ENCODE peak calls at places on chromosomes 13 and 19, in four cellular contexts. One of them, this sample, is unnamed.
A peak's percentile ranks its signal among the peaks of the same experiment; 100 is the strongest.

GRCh38 chr13:25224151-25224550 is 52.1 kb upstream of the AMER2 start:
- DNase-seq in IMR-90: no peak
- DNase-seq in LNCaP clone FGC: no peak
- DNase-seq in AG09309: no peak
- DNase-seq in this sample: no peak

GRCh38 chr19:41850381-41850780 is 5.5 kb downstream of the DMRTC2 start:
- DNase-seq in AG09309: no peak
- DNase-seq in IMR-90: no peak
- DNase-seq in LNCaP clone FGC: no peak
- DNase-seq in this sample: no peak

GRCh38 chr13:39998166-39998565 is 342.7 kb downstream of the COG6 start:
- DNase-seq in IMR-90: no peak
- DNase-seq in AG09309: no peak
- DNase-seq in LNCaP clone FGC: no peak
- DNase-seq in this sample: no peak

GRCh38 chr19:17590780-17591688 is 35.6 kb downstream of the COLGALT1 start:
- DNase-seq in AG09309: no peak
- DNase-seq in LNCaP clone FGC: no peak
- DNase-seq in IMR-90: no peak
- DNase-seq in this sample: no peak

GRCh38 chr13:75544681-75545333 is 4.8 kb upstream of the UCHL3 start:
- DNase-seq in LNCaP clone FGC: no peak
- DNase-seq in AG09309: peak; percentile 75
- DNase-seq in IMR-90: peak; percentile 90
- DNase-seq in this sample: peak; percentile 82

GRCh38 chr13:43364210-43365041 is 341.0 kb downstream of the DNAJC15 start:
- DNase-seq in IMR-90: peak; percentile 70
- DNase-seq in AG09309: peak; percentile 28
- DNase-seq in LNCaP clone FGC: no peak
- DNase-seq in this sample: no peak

GRCh38 chr19:38144667-38145066 is 79.4 kb downstream of the DPF1 start:
- DNase-seq in LNCaP clone FGC: no peak
- DNase-seq in AG09309: no peak
- DNase-seq in IMR-90: no peak
- DNase-seq in this sample: no peak

GRCh38 chr19:13537454-13537853 is 31.2 kb upstream of the CACNA1A start:
- DNase-seq in LNCaP clone FGC: no peak
- DNase-seq in IMR-90: no peak
- DNase-seq in AG09309: no peak
- DNase-seq in this sample: no peak

GRCh38 chr13:79782541-79783216 is 301.7 kb downstream of the NDFIP2 start:
- DNase-seq in IMR-90: peak; percentile 77
- DNase-seq in LNCaP clone FGC: no peak
- DNase-seq in AG09309: no peak
- DNase-seq in this sample: peak; percentile 74

GRCh38 chr19:32877977-32878745 is 8.6 kb upstream of the SLC7A9 start:
- DNase-seq in AG09309: no peak
- DNase-seq in LNCaP clone FGC: no peak
- DNase-seq in IMR-90: no peak
- DNase-seq in this sample: no peak

GRCh38 chr19:40282920-40283319 is 2.2 kb downstream of the AKT2 start:
- DNase-seq in AG09309: peak; percentile 60
- DNase-seq in IMR-90: peak; percentile 22
- DNase-seq in LNCaP clone FGC: no peak
- DNase-seq in this sample: no peak

GRCh38 chr19:16569609-16570320 is 2.5 kb downstream of the SLC35E1 start:
- DNase-seq in AG09309: no peak
- DNase-seq in LNCaP clone FGC: peak; percentile 74
- DNase-seq in IMR-90: no peak
- DNase-seq in this sample: no peak

GRCh38 chr13:41401371-41401770 is 56.0 kb upstream of the RGCC start:
- DNase-seq in AG09309: no peak
- DNase-seq in LNCaP clone FGC: no peak
- DNase-seq in IMR-90: no peak
- DNase-seq in this sample: no peak

GRCh38 chr13:113451951-113452421 is 1.3 kb downstream of the ADPRHL1 start:
- DNase-seq in LNCaP clone FGC: no peak
- DNase-seq in AG09309: no peak
- DNase-seq in IMR-90: no peak
- DNase-seq in this sample: no peak

GRCh38 chr19:35142531-35143230 is 374 bp upstream of the FXYD7 start:
- DNase-seq in AG09309: no peak
- DNase-seq in IMR-90: no peak
- DNase-seq in LNCaP clone FGC: no peak
- DNase-seq in this sample: no peak

GRCh38 chr19:43594710-43595604 is 977 bp downstream of the IRGQ start:
- DNase-seq in LNCaP clone FGC: no peak
- DNase-seq in AG09309: no peak
- DNase-seq in IMR-90: peak; percentile 69
- DNase-seq in this sample: peak; percentile 40
- TF ChIP-seq CTCF in LNCaP clone FGC: peak; percentile 55
- TF ChIP-seq CTCF in AG09309: peak; percentile 93
- TF ChIP-seq CTCF in IMR-90: peak; percentile 85
- TF ChIP-seq CTCF in this sample: no peak

GRCh38 chr19:44757057-44757734 is 8.7 kb downstream of the BCL3 start:
- DNase-seq in AG09309: no peak
- DNase-seq in IMR-90: peak; percentile 73
- DNase-seq in LNCaP clone FGC: no peak
- DNase-seq in this sample: peak; percentile 37
- H3K4me3 ChIP-seq in AG09309: no peak overlapping the region
- H3K4me3 ChIP-seq in IMR-90: peak overlapping the region; percentile 7
- H3K4me3 ChIP-seq in LNCaP clone FGC: no peak overlapping the region
- H3K4me3 ChIP-seq in this sample: no peak overlapping the region

DNA sequence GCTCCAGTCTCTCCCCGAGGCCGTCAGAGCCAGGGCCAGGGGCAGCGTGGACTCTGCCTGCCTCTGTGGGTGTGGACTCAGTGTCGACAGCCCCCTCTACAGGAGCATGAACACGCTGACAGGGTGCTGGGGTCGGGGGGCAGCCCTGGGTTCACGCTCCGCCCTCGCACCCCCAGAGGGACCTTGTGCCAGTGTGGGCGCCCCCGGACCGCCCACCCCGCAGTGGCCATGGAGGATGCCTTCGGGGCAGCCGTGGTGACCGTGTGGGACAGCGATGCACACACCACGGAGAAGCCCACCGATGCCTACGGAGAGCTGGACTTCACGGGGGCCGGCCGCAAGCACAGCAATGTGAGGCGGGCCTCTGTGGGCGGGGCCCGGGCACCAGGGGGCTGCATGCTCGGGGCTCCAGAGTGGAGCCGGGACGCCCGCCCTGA is 8.3 kb downstream of the TRPM4 start:
- DNase-seq in IMR-90: no peak
- DNase-seq in AG09309: no peak
- DNase-seq in LNCaP clone FGC: no peak
- DNase-seq in this sample: no peak
- TF ChIP-seq CTCF in IMR-90: no peak
- TF ChIP-seq CTCF in AG09309: no peak
- TF ChIP-seq CTCF in LNCaP clone FGC: peak; percentile 12
- TF ChIP-seq CTCF in this sample: no peak

DNA sequence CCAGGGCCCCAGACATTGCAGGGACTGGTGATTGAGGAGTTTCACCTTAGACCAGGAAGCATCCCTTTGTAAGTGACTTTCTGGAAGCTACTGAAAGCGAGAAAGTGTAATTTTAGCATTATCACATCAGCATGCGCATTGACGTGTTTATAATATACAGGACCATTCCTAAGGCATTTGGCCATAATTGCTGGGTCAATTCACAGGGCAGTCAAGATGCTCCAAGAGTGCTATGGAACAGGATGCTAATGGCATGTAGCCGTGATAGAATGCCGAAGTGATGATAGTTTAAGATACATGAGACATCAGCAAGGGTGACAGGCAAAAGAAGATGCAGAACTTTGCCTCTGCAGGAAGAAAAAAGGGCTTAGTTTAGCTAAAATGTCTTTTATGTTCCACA is 347.6 kb upstream of the NBEA start:
- DNase-seq in AG09309: no peak
- DNase-seq in IMR-90: no peak
- DNase-seq in LNCaP clone FGC: no peak
- DNase-seq in this sample: no peak
- H3K4me3 ChIP-seq in AG09309: no peak overlapping the region
- H3K4me3 ChIP-seq in IMR-90: no peak overlapping the region
- H3K4me3 ChIP-seq in LNCaP clone FGC: no peak overlapping the region
- H3K4me3 ChIP-seq in this sample: no peak overlapping the region

DNA sequence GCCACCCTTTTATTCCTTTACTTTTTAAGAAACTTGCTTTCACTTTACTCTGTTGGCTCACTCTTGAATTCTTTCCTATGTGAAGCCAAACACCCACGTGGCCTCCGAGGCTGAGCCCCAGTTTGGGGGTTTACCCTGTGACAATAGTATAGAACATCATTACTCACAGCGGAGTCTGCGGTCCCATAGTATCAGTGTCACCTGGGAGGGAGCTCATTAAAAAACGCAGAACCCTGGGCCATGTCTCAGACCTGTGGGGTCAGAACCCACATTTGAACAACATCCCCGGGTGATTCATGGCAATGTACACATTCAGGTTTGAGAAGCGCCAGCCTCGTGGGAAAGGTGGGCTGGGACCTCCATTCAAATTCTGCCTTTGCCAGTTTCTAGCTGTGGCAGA is 36.0 kb upstream of the UBL3 start:
- DNase-seq in AG09309: no peak
- DNase-seq in IMR-90: no peak
- DNase-seq in LNCaP clone FGC: no peak
- DNase-seq in this sample: no peak
- TF ChIP-seq CTCF in AG09309: no peak
- TF ChIP-seq CTCF in IMR-90: no peak
- TF ChIP-seq CTCF in LNCaP clone FGC: no peak
- TF ChIP-seq CTCF in this sample: no peak

DNA sequence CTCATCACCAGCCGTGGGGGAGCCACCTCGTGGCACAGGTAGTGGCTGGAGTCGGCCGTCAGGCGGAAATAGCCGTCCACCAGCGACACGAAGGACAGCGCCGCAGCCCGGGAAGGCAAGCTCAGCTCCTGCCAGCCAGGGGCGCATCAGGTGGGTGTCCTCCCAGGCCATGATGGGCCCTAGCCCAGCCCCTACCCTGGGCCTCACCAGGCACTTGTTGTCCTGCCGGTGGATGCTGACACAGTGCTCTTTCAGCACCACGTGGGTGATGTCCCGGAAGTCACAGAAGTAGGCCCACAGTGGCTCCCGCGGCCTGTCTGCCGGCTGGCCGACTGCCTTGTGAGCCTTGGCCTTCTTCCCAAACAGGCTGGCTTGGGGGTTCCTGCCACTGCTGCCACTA is 15.7 kb downstream of the TYK2 start:
- DNase-seq in AG09309: no peak
- DNase-seq in IMR-90: no peak
- DNase-seq in LNCaP clone FGC: no peak
- DNase-seq in this sample: no peak
- H3K4me3 ChIP-seq in AG09309: no peak overlapping the region
- H3K4me3 ChIP-seq in IMR-90: no peak overlapping the region
- H3K4me3 ChIP-seq in LNCaP clone FGC: no peak overlapping the region
- H3K4me3 ChIP-seq in this sample: no peak overlapping the region